ENCODE peak calls at places on chromosomes 1 and 21, in four cellular contexts. One of them, this sample, is unnamed.

GRCh38 chr1:9798236-9799130 is 25.3 kb downstream of the CLSTN1 start:
- DNase-seq in HepG2: no peak
- DNase-seq in K562: no peak
- DNase-seq in WTC11: no peak
- DNase-seq in this sample: no peak

GRCh38 chr1:45230537-45230936 is 24.1 kb upstream of the ZSWIM5 start:
- DNase-seq in HepG2: peak
- DNase-seq in K562: no peak
- DNase-seq in WTC11: no peak
- DNase-seq in this sample: no peak

GRCh38 chr21:36859744-36860501 is 106.5 kb downstream of the HLCS start:
- DNase-seq in HepG2: peak
- DNase-seq in K562: peak
- DNase-seq in WTC11: peak
- DNase-seq in this sample: no peak

GRCh38 chr21:36125513-36126121 is 9.3 kb upstream of the CBR3 start:
- DNase-seq in HepG2: peak
- DNase-seq in K562: peak
- DNase-seq in WTC11: peak
- DNase-seq in this sample: no peak

GRCh38 chr1:82373710-82374109 is 573.0 kb downstream of the ADGRL2 start:
- DNase-seq in HepG2: no peak
- DNase-seq in K562: no peak
- DNase-seq in WTC11: no peak
- DNase-seq in this sample: no peak

GRCh38 chr1:186535388-186536133 is 74.6 kb upstream of the PDC start:
- DNase-seq in HepG2: no peak
- DNase-seq in K562: no peak
- DNase-seq in WTC11: no peak
- DNase-seq in this sample: no peak

GRCh38 chr1:218643281-218643680 is 298.1 kb downstream of the TGFB2 start:
- DNase-seq in HepG2: peak
- DNase-seq in K562: no peak
- DNase-seq in WTC11: no peak
- DNase-seq in this sample: no peak

GRCh38 chr1:203190949-203191348 is 4.4 kb upstream of the CHI3L1 start:
- DNase-seq in HepG2: no peak
- DNase-seq in K562: no peak
- DNase-seq in WTC11: no peak
- DNase-seq in this sample: no peak

GRCh38 chr21:29299046-29299905 is 554 bp downstream of the BACH1 start:
- DNase-seq in HepG2: peak
- DNase-seq in K562: peak
- DNase-seq in WTC11: peak
- DNase-seq in this sample: no peak

GRCh38 chr1:154866995-154867795 is 2.9 kb downstream of the KCNN3 start:
- DNase-seq in HepG2: no peak
- DNase-seq in K562: no peak
- DNase-seq in WTC11: no peak
- DNase-seq in this sample: no peak

GRCh38 chr1:153548722-153549695 is at the start of gene S100A3:
- DNase-seq in HepG2: no peak
- DNase-seq in K562: no peak
- DNase-seq in WTC11: no peak
- DNase-seq in this sample: no peak

GRCh38 chr1:95652423-95652958 is 418.5 kb downstream of the RWDD3 start:
- DNase-seq in HepG2: no peak
- DNase-seq in K562: no peak
- DNase-seq in WTC11: no peak
- DNase-seq in this sample: no peak

DNA sequence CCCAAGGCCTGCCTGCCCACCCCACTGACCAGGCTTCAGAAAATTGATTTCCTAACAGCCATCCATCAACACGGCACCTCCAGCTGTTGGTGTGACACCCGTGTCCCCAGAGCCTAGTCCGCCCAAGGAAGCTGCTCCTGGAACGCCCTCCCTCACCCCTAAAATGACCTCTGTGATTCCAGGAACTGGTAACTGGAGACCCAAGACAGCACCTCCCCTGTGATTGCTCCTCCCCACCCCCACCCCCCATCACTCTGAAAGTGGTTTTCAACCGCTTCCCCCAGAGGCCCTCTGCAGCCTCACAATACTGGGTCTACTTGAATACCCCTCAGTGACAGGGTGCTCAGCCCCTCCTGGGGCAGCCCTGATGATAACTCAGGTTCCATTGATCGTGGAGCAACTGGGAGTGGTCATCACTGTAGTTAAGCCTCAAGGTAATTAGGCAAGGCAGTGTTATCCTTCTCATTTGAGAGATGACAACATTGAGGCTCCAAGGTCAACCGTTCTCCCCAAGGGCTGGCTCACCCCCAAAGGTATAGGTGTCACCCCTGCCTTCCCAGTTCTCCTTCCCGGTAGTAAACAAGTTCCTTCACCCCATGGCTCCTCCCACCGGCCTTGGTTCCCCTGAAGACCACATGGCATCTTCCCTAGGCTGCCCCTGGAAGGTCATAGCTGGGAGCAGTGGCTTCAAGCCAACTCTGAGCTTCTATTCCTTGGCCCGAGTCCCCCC is 52.0 kb downstream of the TAS1R2 start:
- DNase-seq in HepG2: no peak
- DNase-seq in K562: peak
- DNase-seq in WTC11: no peak
- DNase-seq in this sample: no peak
- TF ChIP-seq TCF7 in HepG2: no peak
- TF ChIP-seq TCF7 in K562: no peak
- TF ChIP-seq TCF7 in WTC11: no peak
- TF ChIP-seq TCF7 in this sample: no peak

DNA sequence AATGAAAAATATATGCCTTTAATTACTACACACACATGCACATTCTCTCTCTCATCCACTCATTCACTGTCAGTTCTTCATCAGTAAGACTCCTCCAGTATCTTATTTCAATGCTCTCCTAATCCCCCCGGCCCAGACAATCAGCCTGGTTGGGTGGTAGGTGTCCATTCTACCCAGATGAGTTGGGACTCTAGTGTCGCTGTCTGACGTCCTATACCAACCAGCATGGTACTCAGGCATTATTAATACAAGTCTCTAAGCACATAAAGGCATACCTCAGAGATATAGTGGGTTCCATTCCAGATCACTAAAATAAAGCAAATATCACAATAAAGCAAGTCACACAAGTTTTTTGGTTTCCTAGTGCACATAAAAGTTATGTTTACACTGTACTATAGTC is 19.8 kb downstream of the NRIP1 start:
- DNase-seq in HepG2: no peak
- DNase-seq in K562: no peak
- DNase-seq in WTC11: no peak
- DNase-seq in this sample: no peak
- TF ChIP-seq TCF7 in HepG2: no peak
- TF ChIP-seq TCF7 in K562: no peak
- TF ChIP-seq TCF7 in WTC11: no peak
- TF ChIP-seq TCF7 in this sample: no peak

DNA sequence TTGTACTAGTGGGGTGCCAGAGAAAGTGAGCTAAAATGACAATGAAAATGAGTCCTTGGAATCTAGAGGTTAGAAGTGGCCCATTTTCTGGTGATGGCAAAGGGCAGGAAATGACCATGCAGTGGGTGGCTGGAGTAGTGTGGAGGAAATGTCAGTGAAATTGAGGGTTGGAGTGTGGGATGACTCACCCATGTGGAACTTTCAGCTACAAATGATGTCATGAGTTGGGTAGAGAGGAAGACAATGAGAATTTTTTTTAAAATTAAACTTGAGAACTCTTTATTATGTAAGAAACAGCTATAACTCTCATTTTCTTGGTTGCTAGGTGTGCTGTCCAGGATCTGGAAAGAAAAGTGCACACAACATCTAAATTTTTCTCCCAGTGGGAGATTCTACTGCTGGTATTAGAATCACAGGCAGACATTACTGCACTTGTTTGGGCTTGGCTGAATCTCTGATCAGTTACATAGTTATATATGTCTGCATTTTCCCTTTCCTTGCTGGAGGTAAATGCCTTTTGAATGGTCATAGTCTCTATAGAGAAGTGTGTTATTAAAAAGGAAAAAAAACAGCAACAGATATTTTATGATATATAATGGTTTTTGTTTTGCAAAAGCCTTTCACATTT is 56.8 kb upstream of the GNG12 start:
- DNase-seq in HepG2: no peak
- DNase-seq in K562: peak
- DNase-seq in WTC11: no peak
- DNase-seq in this sample: no peak
- TF ChIP-seq TCF7 in HepG2: no peak
- TF ChIP-seq TCF7 in K562: no peak
- TF ChIP-seq TCF7 in WTC11: no peak
- TF ChIP-seq TCF7 in this sample: no peak

DNA sequence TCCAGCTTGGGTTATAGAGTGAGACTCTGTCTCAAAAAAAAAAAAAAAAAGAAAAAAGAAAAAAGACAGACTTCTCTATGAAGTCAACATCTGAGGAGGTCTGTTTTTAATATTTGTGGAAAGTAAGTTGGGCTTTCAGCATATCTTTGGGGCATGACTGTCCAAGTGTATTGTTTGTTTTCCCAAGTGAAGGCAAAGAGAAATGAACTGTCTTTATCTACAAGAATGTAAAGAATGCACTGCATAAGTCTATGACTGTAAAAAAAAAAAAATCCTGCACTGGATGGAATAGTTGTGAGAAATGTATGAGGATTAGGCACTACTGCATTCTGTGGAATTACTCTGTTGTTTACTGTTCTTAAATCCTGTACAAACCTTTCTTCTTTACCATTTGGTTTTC is 45.6 kb upstream of the TMEM61 start:
- DNase-seq in HepG2: peak
- DNase-seq in K562: no peak
- DNase-seq in WTC11: no peak
- DNase-seq in this sample: no peak
- TF ChIP-seq TCF7 in HepG2: no peak
- TF ChIP-seq TCF7 in K562: no peak
- TF ChIP-seq TCF7 in WTC11: no peak
- TF ChIP-seq TCF7 in this sample: no peak

This sample was measured in GM12878.